ENCODE peak calls at places on chromosomes 1 and 21, in seven cellular contexts. Z is left ventricle myocardium inferior, P is GM23338, N is stomach, F is upper lobe of right lung, A is PC-3, M is fibroblast of lung. D is an unnamed sample. For H3K4me1, the result is how much of the 10 kb centered on the place peaks cover.

GRCh38 chr1:201275266-201275666 is 8.0 kb upstream of the PKP1 start:
- DNase-seq in Z (peak), P (no peak), N (peak), F (no peak), A (peak), M (peak), D (peak)

GRCh38 chr1:154546264-154547043 is 12.0 kb downstream of the UBE2Q1 start:
- DNase-seq in Z (peak), P (peak), N (peak), F (peak), A (peak), M (peak), D (no peak)

GRCh38 chr1:5740865-5741860 is 251.1 kb downstream of the NPHP4 start:
- DNase-seq in Z (no peak), P (no peak), N (no peak), F (peak), A (no peak), M (no peak), D (peak)

GRCh38 chr1:233575450-233575849 is 38.5 kb upstream of the KCNK1 start:
- DNase-seq in Z (no peak), P (no peak), N (no peak), F (no peak), A (no peak), M (no peak), D (no peak)

GRCh38 chr1:82517586-82517985 is 716.9 kb downstream of the ADGRL2 start:
- DNase-seq in Z (peak), P (peak), N (no peak), F (no peak), A (peak), M (peak), D (peak)

GRCh38 chr1:85708826-85709222 is 591 bp upstream of the ZNHIT6 start:
- DNase-seq in Z (no peak), P (peak), N (no peak), F (no peak), A (no peak), M (no peak), D (no peak)

GRCh38 chr1:25879675-25880074 is 4.2 kb upstream of the PAQR7 start:
- DNase-seq in Z (no peak), P (no peak), N (peak), F (peak), A (no peak), M (no peak), D (peak)

GRCh38 chr1:24255226-24255625 is 63.9 kb upstream of the GRHL3 start:
- DNase-seq in Z (no peak), P (no peak), N (no peak), F (no peak), A (no peak), M (no peak), D (no peak)

GRCh38 chr21:44801468-44802395 is at the start of gene UBE2G2:
- DNase-seq in Z (peak), P (peak), N (peak), F (peak), A (peak), M (peak), D (peak)

GRCh38 chr1:175050992-175051391 is 16.6 kb upstream of the TNN start:
- DNase-seq in Z (no peak), P (no peak), N (no peak), F (no peak), A (no peak), M (no peak), D (no peak)

GRCh38 chr21:17818158-17819113 is 720 bp downstream of the C21orf91 start:
- DNase-seq in Z (peak), P (peak), N (peak), F (peak), A (peak), M (peak), D (peak)

GRCh38 chr1:53754484-53755312 is 15.7 kb upstream of the GLIS1 start:
- DNase-seq in Z (no peak), P (peak), N (no peak), F (no peak), A (peak), M (peak), D (no peak)

GRCh38 chr1:87451229-87451900 is 122.7 kb downstream of the LMO4 start:
- DNase-seq in Z (no peak), P (no peak), N (no peak), F (no peak), A (no peak), M (peak), D (no peak)

GRCh38 chr1:29324771-29325351 is 88.5 kb downstream of the PTPRU start:
- DNase-seq in Z (no peak), P (peak), N (no peak), F (peak), A (no peak), M (no peak), D (no peak)

GRCh38 chr1:70324683-70325082 is 29.8 kb downstream of the ANKRD13C start:
- DNase-seq in Z (no peak), P (peak), N (no peak), F (no peak), A (peak), M (no peak), D (no peak)

GRCh38 chr1:156439036-156439435 is 61.5 kb downstream of the MEF2D start:
- DNase-seq in Z (no peak), P (peak), N (no peak), F (no peak), A (no peak), M (no peak), D (no peak)

GRCh38 chr1:118650084-118650807 is 337.9 kb downstream of the TBX15 start:
- DNase-seq in Z (no peak), P (no peak), N (no peak), F (no peak), A (no peak), M (no peak), D (no peak)

GRCh38 chr1:202283991-202284390 is 57.7 kb downstream of the UBE2T start:
- DNase-seq in Z (no peak), P (no peak), N (no peak), F (no peak), A (peak), M (peak), D (no peak)

GRCh38 chr1:173444757-173445156 is 32.4 kb upstream of the PRDX6 start:
- DNase-seq in Z (no peak), P (no peak), N (no peak), F (no peak), A (peak), M (no peak), D (no peak)

DNA sequence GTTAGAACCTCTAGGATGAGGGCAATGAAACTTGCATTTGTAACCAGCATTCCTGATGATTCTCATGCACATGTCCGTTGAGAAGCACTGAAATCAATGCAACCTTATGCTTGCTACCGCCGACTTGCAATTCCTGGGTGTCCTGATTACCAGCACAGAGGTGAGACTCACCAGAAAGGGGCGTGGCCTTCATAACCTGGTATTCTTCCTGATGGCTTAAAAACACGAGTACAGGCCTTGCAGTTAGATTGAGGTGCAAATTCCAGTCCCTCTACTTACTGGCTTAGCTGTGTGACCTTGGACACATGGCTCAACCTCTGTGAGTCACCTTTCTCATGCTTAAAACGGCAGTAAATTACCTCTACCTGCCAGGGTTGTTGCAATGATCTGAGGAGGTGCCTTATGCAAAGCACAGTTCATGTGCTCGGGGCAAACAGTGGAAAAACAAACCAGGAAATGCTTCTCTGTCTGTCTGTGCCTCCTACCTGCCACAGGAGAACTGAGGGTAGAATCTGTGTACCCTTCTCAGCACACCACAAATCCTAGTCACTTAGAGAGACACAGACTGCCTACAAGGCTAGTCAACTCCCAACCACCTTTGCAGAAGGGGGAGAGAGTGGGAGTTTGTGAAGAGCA is 39.1 kb upstream of the ECE1 start:
- DNase-seq in Z (no peak), P (peak), N (peak), F (no peak), A (peak), M (no peak), D (no peak)
- H3K4me1 ChIP-seq in Z (half or more), P (half or more), N (half or more), F (half or more), A (half or more), M (under half), D (under half)

GRCh38 chr1:211305044-211305443 is 21.6 kb upstream of the TRAF5 start:
- DNase-seq in Z (no peak), P (no peak), N (no peak), F (no peak), A (no peak), M (no peak), D (no peak)
- H3K4me3 ChIP-seq in Z (no peak), P (no peak), N (no peak), F (no peak), A (no peak), M (no peak), D (no peak)

DNA sequence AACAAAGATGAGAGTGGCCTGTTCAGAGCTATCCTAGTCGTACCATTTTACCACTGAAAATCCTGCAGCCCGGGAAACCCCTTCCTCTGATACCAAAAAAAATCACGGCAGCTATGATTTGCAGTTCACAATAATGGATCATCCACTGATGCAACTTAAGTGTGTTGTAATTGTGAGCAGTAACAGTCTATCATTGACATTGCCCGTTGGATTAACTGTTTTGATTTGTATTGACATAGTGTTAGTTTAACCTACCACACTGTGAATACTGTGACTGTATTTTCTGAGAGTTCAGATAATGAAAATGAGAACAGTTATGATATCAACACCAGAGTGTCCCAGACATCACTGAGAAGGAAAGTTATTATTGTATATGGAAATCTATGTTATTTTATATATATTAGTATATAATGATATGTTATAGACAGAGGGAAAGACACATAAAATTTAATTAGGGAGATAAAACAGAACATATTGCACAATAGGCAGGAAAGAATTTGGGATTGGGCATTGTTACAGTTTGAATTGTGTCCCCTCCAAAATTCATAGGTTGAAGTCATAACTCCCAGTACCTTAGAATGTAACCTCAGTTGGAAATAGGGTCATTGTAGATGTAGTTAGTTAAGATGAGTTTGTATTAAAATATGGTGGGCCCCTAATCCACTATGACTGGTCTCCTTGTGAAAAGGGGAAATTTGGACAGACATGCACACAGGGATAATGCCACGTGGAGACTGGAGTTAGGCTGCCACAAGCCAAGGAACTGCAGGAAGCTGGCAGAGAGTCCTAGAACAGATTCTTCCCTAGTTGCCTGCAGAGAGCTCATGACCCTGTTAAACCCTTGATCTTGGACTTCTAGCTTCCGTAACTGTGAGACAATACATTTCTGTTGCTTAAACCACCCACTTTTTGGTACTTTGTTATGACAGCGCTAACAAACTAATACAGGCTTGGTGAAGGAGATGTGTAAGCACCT is 54.4 kb downstream of the TLCD4 start:
- DNase-seq in Z (no peak), P (no peak), N (no peak), F (no peak), A (no peak), M (no peak), D (no peak)
- H3K4me1 ChIP-seq in Z (under half), P (under half), N (under half), F (under half), A (under half), M (under half), D (under half)

GRCh38 chr1:22915280-22915679 is 57.4 kb downstream of the LACTBL1 start:
- DNase-seq in Z (no peak), P (no peak), N (no peak), F (no peak), A (no peak), M (no peak), D (no peak)

GRCh38 chr1:22914633-22915217 is 57.9 kb downstream of the LACTBL1 start:
- DNase-seq in Z (no peak), P (peak), N (no peak), F (no peak), A (no peak), M (no peak), D (no peak)

GRCh38 chr1:22918644-22919043 is 54.0 kb downstream of the LACTBL1 start:
- DNase-seq in Z (no peak), P (no peak), N (no peak), F (no peak), A (no peak), M (no peak), D (no peak)

GRCh38 chr1:22915816-22916468 is 56.7 kb downstream of the LACTBL1 start:
- DNase-seq in Z (no peak), P (no peak), N (no peak), F (no peak), A (no peak), M (no peak), D (peak)

GRCh38 chr1:22916469-22916817 is 56.2 kb downstream of the LACTBL1 start:
- DNase-seq in Z (no peak), P (no peak), N (no peak), F (no peak), A (no peak), M (no peak), D (no peak)
- H3K4me3 ChIP-seq in Z (no peak), P (no peak), N (no peak), F (no peak), A (no peak), M (no peak), D (no peak)

GRCh38 chr1:117286562-117286961 is 75.8 kb upstream of the VTCN1 start:
- DNase-seq in Z (no peak), P (no peak), N (no peak), F (no peak), A (no peak), M (no peak), D (no peak)
- H3K4me1 ChIP-seq in Z (under half), P (under half), N (under half), F (under half), A (under half), M (under half), D (under half)

GRCh38 chr1:204077979-204078696 is 5.2 kb downstream of the SOX13 start:
- DNase-seq in Z (no peak), P (peak), N (peak), F (peak), A (no peak), M (peak), D (peak)

GRCh38 chr1:204075890-204076837 is 3.2 kb downstream of the SOX13 start:
- DNase-seq in Z (no peak), P (no peak), N (no peak), F (peak), A (no peak), M (no peak), D (no peak)

GRCh38 chr1:204074274-204075115 is 1.6 kb downstream of the SOX13 start:
- DNase-seq in Z (peak), P (peak), N (peak), F (peak), A (peak), M (peak), D (peak)

GRCh38 chr1:204075116-204075636 is 2.3 kb downstream of the SOX13 start:
- DNase-seq in Z (no peak), P (peak), N (peak), F (peak), A (peak), M (peak), D (peak)

GRCh38 chr1:204076891-204077290 is 4.0 kb downstream of the SOX13 start:
- DNase-seq in Z (no peak), P (no peak), N (no peak), F (peak), A (no peak), M (no peak), D (peak)
- H3K4me3 ChIP-seq in Z (no peak), P (peak), N (no peak), F (peak), A (peak), M (no peak), D (no peak)